ENCODE peak calls at places on chromosomes 11 and 22, in seven cellular contexts. Y, M, S, J, X, U and B are unnamed samples.

GRCh38 chr11:91219501-91219900 is 996.7 kb upstream of the CHORDC1 start:
- DNase-seq in M (no peak), X (no peak), Y (no peak), S (no peak), J (no peak), U (no peak), B (no peak)

GRCh38 chr22:30017375-30017774 is 62.9 kb upstream of the HORMAD2 start:
- DNase-seq in J (peak), Y (no peak), X (no peak), S (no peak), M (no peak), U (no peak), B (no peak)

GRCh38 chr11:76263657-76264056 is 57.4 kb upstream of the WNT11 start:
- DNase-seq in U (no peak), Y (no peak), M (no peak), J (no peak), S (no peak), X (no peak), B (no peak)

GRCh38 chr11:2940930-2941821 is 12.0 kb upstream of the PHLDA2 start:
- DNase-seq in Y (no peak), M (no peak), X (no peak), J (no peak), U (no peak), S (no peak), B (no peak)

GRCh38 chr22:24554316-24555159 is at the start of gene GUCD1:
- DNase-seq in X (no peak), S (no peak), M (no peak), U (no peak), Y (no peak), J (peak), B (no peak)

GRCh38 chr11:108751444-108751843 is 86.6 kb downstream of the DDX10 start:
- DNase-seq in X (no peak), U (no peak), S (no peak), Y (no peak), M (no peak), J (no peak), B (no peak)

GRCh38 chr11:57901278-57901677 is 122.4 kb upstream of the OR9Q1 start:
- DNase-seq in X (no peak), Y (no peak), U (no peak), J (no peak), M (no peak), S (no peak), B (no peak)

GRCh38 chr11:64694026-64694755 is 28.8 kb downstream of the NRXN2 start:
- DNase-seq in M (no peak), U (no peak), Y (no peak), S (no peak), J (no peak), X (no peak), B (no peak)

GRCh38 chr11:118258410-118258809 is 5.7 kb downstream of the MPZL2 start:
- DNase-seq in X (no peak), Y (no peak), U (no peak), S (no peak), J (peak), M (no peak), B (no peak)

GRCh38 chr11:79794484-79795393 is 353.9 kb upstream of the TENM4 start:
- DNase-seq in M (no peak), Y (no peak), J (no peak), S (no peak), U (no peak), X (no peak), B (no peak)